ENCODE peak calls at places on chromosomes 7 and 10, in four cellular contexts. J is GM10248, H is left lung, M is GM06990. T is an unnamed sample.

GRCh38 chr10:125064681-125065492 is 95.5 kb downstream of the CTBP2 start:
- DNase-seq in H (peak), J (peak), M (peak), T (no peak)

GRCh38 chr7:121027761-121028681 is 39.5 kb downstream of the CPED1 start:
- DNase-seq in H (no peak), J (no peak), M (no peak), T (no peak)

GRCh38 chr10:92691042-92691590 is 1.4 kb downstream of the HHEX start:
- DNase-seq in J (no peak), H (peak), M (peak), T (no peak)

GRCh38 chr10:131617113-131617877 is 283.5 kb upstream of the PPP2R2D start:
- DNase-seq in H (peak), J (no peak), M (no peak), T (no peak)

GRCh38 chr7:107659666-107660065 is 962 bp upstream of the SLC26A4 start:
- DNase-seq in M (no peak), J (peak), H (no peak), T (no peak)

GRCh38 chr7:158957921-158958471 is 101.6 kb downstream of the DYNC2I1 start:
- DNase-seq in H (peak), M (peak), J (no peak), T (no peak)

GRCh38 chr10:96846926-96847325 is 14.8 kb downstream of the LCOR start:
- DNase-seq in J (no peak), H (no peak), M (no peak), T (no peak)

GRCh38 chr10:85788570-85788969 is 578.0 kb downstream of the GRID1 start:
- DNase-seq in H (no peak), J (no peak), M (no peak), T (no peak)

GRCh38 chr10:35335133-35335532 is 1.2 kb upstream of the CCNY start:
- DNase-seq in M (no peak), J (no peak), H (no peak), T (no peak)

GRCh38 chr10:119090968-119091367 is 10.4 kb upstream of the EIF3A start:
- DNase-seq in M (peak), J (no peak), H (no peak), T (peak)

DNA sequence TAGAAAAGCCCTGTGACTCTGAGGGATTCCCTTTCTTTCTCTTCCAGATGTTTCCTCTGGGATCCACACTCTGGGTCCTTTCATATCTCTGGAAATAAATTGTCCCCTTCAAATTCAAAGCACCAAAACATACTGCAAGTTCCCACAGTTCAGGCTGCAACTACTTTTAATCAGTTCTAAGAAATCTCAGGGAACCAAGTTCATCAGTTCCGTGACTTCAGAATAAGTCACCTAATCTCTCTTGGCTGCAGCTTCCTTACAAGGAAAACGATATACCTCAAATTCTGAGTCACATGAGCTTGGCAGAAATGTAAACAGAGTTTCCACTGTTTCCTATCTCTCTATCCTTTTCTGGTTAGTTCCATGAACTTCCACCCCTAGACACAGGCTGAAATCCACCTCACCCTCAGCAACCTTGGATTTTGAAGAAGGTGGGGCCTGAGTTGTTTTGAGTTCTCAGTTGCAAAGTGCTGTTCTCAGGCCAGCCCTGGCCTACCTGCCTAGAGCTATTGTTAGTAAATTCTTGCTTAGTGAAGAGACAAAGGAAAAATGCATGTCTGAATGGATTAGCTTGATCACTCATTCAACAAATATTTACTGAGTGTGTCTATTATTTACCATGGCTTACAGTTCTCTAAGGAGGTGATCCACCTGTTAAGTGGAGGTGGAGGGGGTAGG is 59.3 kb upstream of the IL6 start:
- DNase-seq in J (no peak), H (no peak), M (no peak), T (no peak)
- TF ChIP-seq CTCF in J (no peak), H (no peak), M (no peak), T (no peak)

GRCh38 chr7:138835087-138835486 is 37.1 kb upstream of the ATP6V0A4 start:
- DNase-seq in J (no peak), M (no peak), H (no peak), T (no peak)
- TF ChIP-seq CTCF in J (no peak), M (no peak), H (no peak), T (no peak)

GRCh38 chr7:57305192-57305748 is 144.7 kb upstream of the ZNF716 start:
- DNase-seq in J (no peak), M (no peak), H (no peak), T (no peak)
- TF ChIP-seq CTCF in J (no peak), M (no peak), H (no peak), T (no peak)

GRCh38 chr7:72286486-72286885 is 125.7 kb downstream of the CALN1 start:
- DNase-seq in J (no peak), M (no peak), H (no peak), T (no peak)
- TF ChIP-seq CTCF in J (no peak), M (no peak), H (no peak), T (no peak)